ENCODE peak calls at places on chromosomes 4 and X, in eight cellular contexts. C, D, U, T, N, O, Y and A are unnamed samples.
A peak's percentile ranks its signal among the peaks of the same experiment; 100 is the strongest.

GRCh38 chrX:124426824-124427223 is 80.5 kb downstream of the SH2D1A start:
- DNase-seq in T (no peak), Y (no peak), D (no peak), O (no peak), C (no peak), N (no peak), U (no peak), A (no peak)

GRCh38 chr4:84937381-84937977 is 29.0 kb downstream of the WDFY3 start:
- DNase-seq in U (no peak), T (no peak), N (no peak), O (no peak), D (no peak), C (no peak), Y (no peak), A (no peak)

GRCh38 chr4:47716017-47716416 is 121.8 kb downstream of the CORIN start:
- DNase-seq in U (no peak), T (no peak), D (no peak), N (no peak), Y (no peak), C (no peak), O (no peak), A (no peak)

GRCh38 chr4:169823685-169824084 is 65.9 kb upstream of the HPF1 start:
- DNase-seq in U (peak; percentile 50), N (peak; percentile 87), O (no peak), C (peak; percentile 49), D (peak; percentile 70), Y (peak; percentile 25), T (peak; percentile 87), A (peak; percentile 61)

GRCh38 chrX:39627257-39627656 is 470.5 kb downstream of the BCOR start:
- DNase-seq in U (no peak), T (no peak), Y (no peak), N (no peak), D (no peak), O (no peak), C (no peak), A (no peak)

GRCh38 chr4:1515763-1516162 is 109.5 kb upstream of the NKX1-1 start:
- DNase-seq in U (no peak), D (no peak), O (no peak), T (no peak), C (no peak), Y (no peak), N (no peak), A (no peak)

GRCh38 chr4:143616771-143617170 is 83.7 kb downstream of the FREM3 start:
- DNase-seq in O (no peak), U (no peak), C (no peak), Y (no peak), T (no peak), N (no peak), D (peak; percentile 59), A (peak; percentile 84)

GRCh38 chrX:148670277-148670676 is 169.9 kb downstream of the AFF2 start:
- DNase-seq in D (no peak), Y (no peak), C (no peak), T (no peak), N (no peak), O (no peak), U (no peak), A (no peak)

GRCh38 chrX:46572295-46572936 is 1.1 kb upstream of the CHST7 start:
- DNase-seq in Y (no peak), N (no peak), O (no peak), T (no peak), D (peak; percentile 16), C (peak; percentile 60), U (no peak), A (no peak)

GRCh38 chr4:118280501-118281218 is 72.1 kb downstream of the PRSS12 start:
- DNase-seq in U (no peak), D (peak; percentile 72), T (peak; percentile 70), Y (peak; percentile 40), N (peak; percentile 80), C (peak; percentile 49), O (peak; percentile 68), A (peak; percentile 73)

GRCh38 chr4:128979934-128980333 is 113.4 kb downstream of the SCLT1 start:
- DNase-seq in C (no peak), Y (no peak), O (no peak), T (no peak), N (no peak), D (peak; percentile 90), U (no peak), A (peak; percentile 66)

GRCh38 chr4:174119818-174120217 is 163.6 kb downstream of the FBXO8 start:
- DNase-seq in C (no peak), N (no peak), T (peak; percentile 6), Y (no peak), D (peak; percentile 36), O (no peak), U (no peak), A (no peak)

GRCh38 chrX:44157858-44158257 is 184.7 kb upstream of the NDP start:
- DNase-seq in Y (no peak), C (no peak), U (no peak), D (peak; percentile 67), N (no peak), T (no peak), O (no peak), A (peak; percentile 8)

GRCh38 chr4:113539408-113539807 is 222.1 kb downstream of the CAMK2D start:
- DNase-seq in N (no peak), U (no peak), T (no peak), O (no peak), C (no peak), Y (no peak), D (peak; percentile 90), A (peak; percentile 39)

GRCh38 chrX:9133426-9133825 is 99.5 kb upstream of the FAM9B start:
- DNase-seq in C (no peak), Y (no peak), O (no peak), D (peak; percentile 53), T (no peak), U (no peak), N (peak; percentile 87), A (no peak)

GRCh38 chr4:25441519-25442117 is 64.6 kb downstream of the ANAPC4 start:
- DNase-seq in C (peak; percentile 48), N (peak; percentile 80), T (peak; percentile 78), D (peak; percentile 75), Y (peak; percentile 72), U (no peak), O (peak; percentile 59), A (peak; percentile 41)

GRCh38 chrX:21373637-21374162 is 518 bp upstream of the CNKSR2 start:
- DNase-seq in C (peak; percentile 28), O (peak; percentile 48), N (peak; percentile 20), Y (no peak), D (peak; percentile 22), T (peak; percentile 89), U (no peak), A (no peak)

GRCh38 chrX:110315541-110315940 is 2.3 kb downstream of the AMMECR1 start:
- DNase-seq in N (no peak), D (peak; percentile 37), T (no peak), C (no peak), Y (no peak), O (no peak), U (no peak), A (no peak)
- H3K9ac ChIP-seq in N (no peak overlapping the region), D (peak overlapping the region; percentile 98), T (no peak overlapping the region), C (no peak overlapping the region), Y (no peak overlapping the region), O (no peak overlapping the region), U (no peak overlapping the region), A (peak overlapping the region; percentile 83)

DNA sequence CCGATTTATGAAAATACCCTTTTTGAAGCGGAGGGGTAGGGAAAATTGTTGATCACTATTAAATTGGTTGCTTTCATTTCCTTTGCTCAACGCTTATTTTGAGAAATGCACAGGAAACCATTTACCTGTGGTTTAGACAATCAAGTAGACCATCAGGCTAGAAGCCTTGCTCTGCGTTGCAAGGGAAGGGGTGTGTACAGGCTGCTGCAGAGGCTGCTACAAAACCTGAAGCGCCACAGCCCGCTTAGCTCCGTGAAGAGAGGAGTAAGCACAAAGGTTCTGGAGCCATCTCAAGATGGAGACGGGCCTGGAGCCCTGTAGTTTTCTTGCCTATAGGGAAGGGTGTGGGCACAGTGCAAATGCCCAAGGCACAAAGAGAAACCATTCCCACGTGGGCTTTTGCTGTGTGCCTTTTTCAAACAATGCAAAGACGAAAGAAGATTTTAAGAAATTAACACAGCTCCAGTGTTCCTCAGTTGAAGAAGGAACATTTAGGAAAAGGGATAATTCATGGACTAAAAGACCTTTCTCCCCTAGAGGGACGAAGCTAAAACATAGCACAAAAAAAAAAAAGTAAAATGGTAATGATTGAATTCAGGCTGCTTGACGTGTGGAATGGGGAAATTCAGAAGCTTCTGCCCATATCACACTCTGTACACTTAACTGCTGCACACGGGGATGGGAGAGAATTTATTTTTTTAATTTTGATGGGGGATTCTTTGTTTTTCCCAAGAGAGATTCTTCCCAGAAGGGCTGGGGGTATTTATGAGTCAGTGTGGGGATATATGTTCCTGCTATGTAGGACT is 3.5 kb downstream of the TMSB4X start:
- DNase-seq in O (peak; percentile 70), N (peak; percentile 87), D (peak; percentile 69), T (peak; percentile 75), Y (no peak), U (no peak), C (peak; percentile 86), A (peak; percentile 71)
- H3K9ac ChIP-seq in O (peak overlapping the region; percentile 77), N (no peak overlapping the region), D (peak overlapping the region; percentile 100), T (no peak overlapping the region), Y (peak overlapping the region; percentile 15), U (no peak overlapping the region), C (peak overlapping the region; percentile 70), A (no peak overlapping the region)

GRCh38 chr4:146508229-146508939 is 13.4 kb downstream of the SLC10A7 start:
- DNase-seq in D (no peak), T (no peak), C (no peak), O (no peak), Y (no peak), N (no peak), U (no peak), A (no peak)

GRCh38 chr4:146510942-146511341 is 10.8 kb downstream of the SLC10A7 start:
- DNase-seq in N (peak; percentile 39), O (no peak), Y (no peak), C (no peak), D (no peak), U (no peak), T (no peak), A (no peak)

GRCh38 chr4:146514651-146515379 is 6.9 kb downstream of the SLC10A7 start:
- DNase-seq in U (no peak), D (no peak), T (peak; percentile 3), Y (no peak), N (peak; percentile 32), C (no peak), O (no peak), A (no peak)

GRCh38 chr4:146511381-146511780 is 10.4 kb downstream of the SLC10A7 start:
- DNase-seq in C (no peak), N (no peak), U (no peak), Y (no peak), T (no peak), D (no peak), O (no peak), A (no peak)

GRCh38 chr4:146513548-146513947 is 8.2 kb downstream of the SLC10A7 start:
- DNase-seq in Y (no peak), T (no peak), N (no peak), D (no peak), U (no peak), C (no peak), O (no peak), A (no peak)
- H3K9ac ChIP-seq in Y (no peak overlapping the region), T (no peak overlapping the region), N (no peak overlapping the region), D (no peak overlapping the region), U (no peak overlapping the region), C (no peak overlapping the region), O (no peak overlapping the region), A (no peak overlapping the region)

DNA sequence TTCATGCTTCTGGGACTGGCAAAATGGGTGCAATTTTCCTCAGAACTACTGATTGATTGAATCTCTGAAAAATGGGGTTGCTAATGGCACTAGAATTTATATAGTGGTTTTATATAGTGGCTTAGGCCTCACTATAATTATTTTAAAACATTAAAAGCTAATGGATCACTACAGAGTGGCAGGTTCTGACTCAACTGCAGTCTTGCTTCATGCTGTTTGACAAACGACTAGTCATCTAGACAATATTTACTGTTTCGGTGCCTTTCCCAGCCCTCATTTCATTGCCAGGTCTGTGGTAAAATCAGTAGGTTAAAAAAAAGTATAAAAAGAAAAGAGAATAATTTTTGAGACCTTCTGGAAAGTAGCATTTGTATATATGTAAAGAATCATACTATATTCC is 352.8 kb upstream of the ATOH1 start:
- DNase-seq in N (no peak), U (no peak), Y (no peak), O (no peak), T (no peak), C (no peak), D (no peak), A (no peak)
- H3K9ac ChIP-seq in N (no peak overlapping the region), U (no peak overlapping the region), Y (no peak overlapping the region), O (no peak overlapping the region), T (no peak overlapping the region), C (no peak overlapping the region), D (no peak overlapping the region), A (no peak overlapping the region)